ENCODE peak calls at places on chromosomes 6 and 20, in ten cellular contexts. P is neuronal stem cell, R is tibial artery, E is adipocyte, M is cardiac muscle cell, O is pancreas, H is left lung, F is breast epithelium, J is aorta, L is heart right ventricle. Q is an unnamed sample.

GRCh38 chr6:20332441-20333006 is 69.2 kb upstream of the E2F3 start:
- DNase-seq in E (no peak), O (no peak), F (no peak), R (no peak), H (no peak), J (no peak), L (no peak), M (peak; percentile 9), P (no peak), Q (no peak)

GRCh38 chr20:50213531-50214106 is 23.0 kb downstream of the CEBPB start:
- DNase-seq in J (peak; percentile 26), P (no peak), H (no peak), O (peak; percentile 9), R (no peak), L (no peak), E (no peak), F (no peak), M (no peak), Q (no peak)

GRCh38 chr20:38203337-38204003 is 38.4 kb upstream of the TGM2 start:
- DNase-seq in F (no peak), L (no peak), O (no peak), E (no peak), M (no peak), R (peak; percentile 8), J (no peak), P (no peak), H (peak; percentile 16), Q (no peak)

GRCh38 chr6:142914371-142914770 is 30.6 kb downstream of the HIVEP2 start:
- DNase-seq in H (no peak), E (no peak), P (no peak), J (no peak), M (no peak), R (no peak), L (no peak), O (no peak), F (no peak), Q (no peak)

GRCh38 chr20:62921119-62921687 is 5.1 kb downstream of the DIDO1 start:
- DNase-seq in H (peak; percentile 57), L (no peak), M (peak; percentile 85), F (peak; percentile 75), E (peak; percentile 74), P (peak; percentile 65), R (no peak), J (no peak), O (no peak), Q (no peak)

GRCh38 chr6:52617087-52617486 is 40.2 kb upstream of the TRAM2 start:
- DNase-seq in J (no peak), H (no peak), M (no peak), P (no peak), F (no peak), O (no peak), E (no peak), R (no peak), L (no peak), Q (no peak)

GRCh38 chr6:170435766-170436165 is 117.3 kb downstream of the PSMB1 start:
- DNase-seq in O (no peak), E (no peak), P (no peak), R (no peak), M (no peak), J (peak; percentile 33), L (no peak), H (no peak), F (no peak), Q (no peak)

GRCh38 chr20:33858666-33859065 is 47.5 kb downstream of the CHMP4B start:
- DNase-seq in O (no peak), L (no peak), E (no peak), H (no peak), F (no peak), R (no peak), M (no peak), P (no peak), J (no peak), Q (no peak)

DNA sequence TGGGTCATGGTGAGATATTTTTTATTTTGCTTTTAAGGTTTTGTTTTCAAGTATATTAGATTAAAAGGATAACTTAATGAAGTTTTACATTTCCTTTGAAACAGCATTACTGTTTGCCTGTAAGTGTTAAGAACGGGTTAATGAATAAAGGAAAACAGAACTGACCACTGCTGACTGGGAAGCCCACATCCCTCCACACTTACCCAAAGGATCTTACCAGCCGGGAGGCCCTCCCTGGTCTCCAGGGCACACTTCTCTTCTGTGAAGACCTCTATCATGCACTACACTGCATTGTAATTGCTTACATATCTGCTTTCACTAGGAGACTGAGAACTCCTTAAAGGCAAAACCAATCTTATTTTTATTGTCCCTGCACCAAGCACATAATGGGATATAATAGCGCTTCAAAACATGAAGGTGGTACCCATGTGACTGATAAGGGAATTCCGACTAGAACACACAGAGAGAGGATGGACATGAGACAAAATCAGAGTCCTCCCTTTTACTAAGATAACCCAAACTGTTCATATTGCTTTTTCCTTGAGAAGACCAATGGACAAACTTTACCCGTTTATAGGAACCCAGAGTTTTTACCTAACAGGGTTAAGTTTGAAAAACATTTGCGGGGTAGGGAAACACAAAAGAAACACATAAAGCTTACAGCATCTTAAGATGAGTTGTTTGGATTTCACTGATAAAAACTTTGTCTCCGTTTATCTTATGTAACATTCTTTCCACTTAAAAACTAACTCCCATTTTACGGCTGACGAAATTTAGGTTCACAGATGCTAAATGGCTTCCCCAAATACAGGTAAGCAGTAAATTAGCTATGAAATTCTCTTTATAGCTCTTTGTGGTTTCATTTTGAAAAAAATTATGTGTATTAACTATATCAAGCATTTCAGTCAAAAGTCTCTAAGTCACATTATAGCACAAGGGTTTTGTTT is 8.7 kb downstream of the EZR start:
- DNase-seq in P (no peak), F (no peak), L (no peak), E (no peak), M (no peak), H (no peak), R (no peak), J (no peak), O (no peak), Q (no peak)
- H3K4me1 ChIP-seq in P (peaks cover 5% of the 10 kb centered on the region), F (no peaks in the 10 kb centered on the region), L (peaks cover 74% of the 10 kb centered on the region), E (peaks cover 3% of the 10 kb centered on the region), M (peaks cover 57% of the 10 kb centered on the region), H (peaks cover 89% of the 10 kb centered on the region), R (peaks cover 9% of the 10 kb centered on the region), J (no peaks in the 10 kb centered on the region), O (peaks cover 53% of the 10 kb centered on the region), Q (peaks cover 41% of the 10 kb centered on the region)

GRCh38 chr6:25010166-25010565 is 74.4 kb upstream of the RIPOR2 start:
- DNase-seq in J (no peak), H (no peak), E (no peak), L (no peak), P (no peak), R (no peak), M (no peak), O (no peak), F (no peak), Q (no peak)

GRCh38 chr6:25007269-25007699 is 71.5 kb upstream of the RIPOR2 start:
- DNase-seq in L (no peak), R (no peak), J (no peak), E (no peak), M (no peak), O (no peak), P (no peak), F (no peak), H (no peak), Q (no peak)

GRCh38 chr6:25008707-25009106 is 72.9 kb upstream of the RIPOR2 start:
- DNase-seq in H (no peak), J (no peak), E (no peak), O (no peak), M (no peak), L (no peak), P (no peak), R (no peak), F (no peak), Q (no peak)

GRCh38 chr6:25010917-25011625 is 75.3 kb upstream of the RIPOR2 start:
- DNase-seq in P (no peak), H (no peak), R (no peak), J (no peak), F (no peak), L (no peak), O (no peak), M (no peak), E (peak; percentile 78), Q (no peak)

GRCh38 chr6:25009351-25009750 is 73.6 kb upstream of the RIPOR2 start:
- DNase-seq in R (no peak), P (no peak), O (no peak), J (no peak), E (no peak), L (no peak), M (no peak), H (no peak), F (no peak), Q (no peak)
- H3K4me1 ChIP-seq in R (peaks cover 22% of the 10 kb centered on the region), P (peaks cover 5% of the 10 kb centered on the region), O (peaks cover 3% of the 10 kb centered on the region), J (peaks cover 1% of the 10 kb centered on the region), E (peaks cover 70% of the 10 kb centered on the region), L (peaks cover 15% of the 10 kb centered on the region), M (peaks cover 11% of the 10 kb centered on the region), H (peaks cover 92% of the 10 kb centered on the region), F (peaks cover 24% of the 10 kb centered on the region), Q (peaks cover 13% of the 10 kb centered on the region)

GRCh38 chr6:145809211-145809610 is 5.4 kb downstream of the FBXO30 start:
- DNase-seq in R (no peak), L (no peak), E (no peak), J (no peak), M (no peak), P (no peak), F (no peak), H (no peak), O (no peak), Q (no peak)

GRCh38 chr6:145808239-145808638 is 6.4 kb downstream of the FBXO30 start:
- DNase-seq in H (no peak), O (no peak), P (no peak), E (no peak), J (no peak), L (no peak), M (no peak), R (no peak), F (no peak), Q (no peak)

GRCh38 chr6:145813285-145814034 is 1.1 kb downstream of the FBXO30 start:
- DNase-seq in O (no peak), H (no peak), R (no peak), J (no peak), F (no peak), M (peak; percentile 31), E (peak; percentile 80), L (no peak), P (no peak), Q (no peak)

GRCh38 chr6:145811741-145812140 is 2.9 kb downstream of the FBXO30 start:
- DNase-seq in O (no peak), F (no peak), H (no peak), L (no peak), P (no peak), J (no peak), R (no peak), M (no peak), E (no peak), Q (no peak)

DNA sequence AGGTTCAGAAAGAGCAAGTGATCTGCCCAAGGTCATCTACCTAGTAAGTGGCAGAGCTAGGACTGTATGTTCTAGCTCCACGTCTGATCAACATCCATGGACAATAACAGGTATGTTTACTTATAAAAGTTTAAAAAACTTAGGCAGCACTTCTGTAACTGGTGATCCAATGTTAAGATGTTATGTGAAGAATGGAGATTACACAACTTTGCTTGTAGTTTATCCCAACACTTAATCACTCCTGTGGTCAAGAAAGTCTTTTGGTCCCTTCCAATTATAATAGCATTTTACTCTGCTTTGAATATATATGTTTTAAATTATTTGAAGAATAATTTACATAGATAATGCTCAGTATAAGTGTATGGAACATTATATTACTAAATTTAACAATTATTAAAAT is 4.8 kb downstream of the FBXO30 start:
- DNase-seq in H (no peak), R (no peak), P (no peak), O (no peak), F (no peak), E (peak; percentile 68), L (no peak), M (no peak), J (no peak), Q (no peak)
- H3K4me1 ChIP-seq in H (peaks cover 44% of the 10 kb centered on the region), R (peaks cover 61% of the 10 kb centered on the region), P (no peaks in the 10 kb centered on the region), O (peaks cover 20% of the 10 kb centered on the region), F (peaks cover 5% of the 10 kb centered on the region), E (peaks cover 40% of the 10 kb centered on the region), L (peaks cover 55% of the 10 kb centered on the region), M (peaks cover 28% of the 10 kb centered on the region), J (no peaks in the 10 kb centered on the region), Q (peaks cover 51% of the 10 kb centered on the region)

GRCh38 chr6:15908871-15909270 is 220.0 kb upstream of the MYLIP start:
- DNase-seq in L (no peak), P (no peak), E (no peak), M (no peak), F (no peak), H (no peak), O (no peak), R (no peak), J (no peak), Q (no peak)

GRCh38 chr6:15906393-15906976 is 222.4 kb upstream of the MYLIP start:
- DNase-seq in L (no peak), P (no peak), E (no peak), M (no peak), F (no peak), J (no peak), R (no peak), H (no peak), O (no peak), Q (no peak)

GRCh38 chr6:15904651-15905376 is 224.1 kb upstream of the MYLIP start:
- DNase-seq in M (no peak), H (no peak), F (no peak), L (no peak), O (no peak), R (no peak), J (no peak), P (no peak), E (no peak), Q (no peak)

GRCh38 chr6:15907914-15908518 is 220.9 kb upstream of the MYLIP start:
- DNase-seq in L (no peak), E (no peak), R (no peak), P (no peak), J (no peak), F (peak; percentile 80), H (no peak), O (no peak), M (no peak), Q (no peak)

DNA sequence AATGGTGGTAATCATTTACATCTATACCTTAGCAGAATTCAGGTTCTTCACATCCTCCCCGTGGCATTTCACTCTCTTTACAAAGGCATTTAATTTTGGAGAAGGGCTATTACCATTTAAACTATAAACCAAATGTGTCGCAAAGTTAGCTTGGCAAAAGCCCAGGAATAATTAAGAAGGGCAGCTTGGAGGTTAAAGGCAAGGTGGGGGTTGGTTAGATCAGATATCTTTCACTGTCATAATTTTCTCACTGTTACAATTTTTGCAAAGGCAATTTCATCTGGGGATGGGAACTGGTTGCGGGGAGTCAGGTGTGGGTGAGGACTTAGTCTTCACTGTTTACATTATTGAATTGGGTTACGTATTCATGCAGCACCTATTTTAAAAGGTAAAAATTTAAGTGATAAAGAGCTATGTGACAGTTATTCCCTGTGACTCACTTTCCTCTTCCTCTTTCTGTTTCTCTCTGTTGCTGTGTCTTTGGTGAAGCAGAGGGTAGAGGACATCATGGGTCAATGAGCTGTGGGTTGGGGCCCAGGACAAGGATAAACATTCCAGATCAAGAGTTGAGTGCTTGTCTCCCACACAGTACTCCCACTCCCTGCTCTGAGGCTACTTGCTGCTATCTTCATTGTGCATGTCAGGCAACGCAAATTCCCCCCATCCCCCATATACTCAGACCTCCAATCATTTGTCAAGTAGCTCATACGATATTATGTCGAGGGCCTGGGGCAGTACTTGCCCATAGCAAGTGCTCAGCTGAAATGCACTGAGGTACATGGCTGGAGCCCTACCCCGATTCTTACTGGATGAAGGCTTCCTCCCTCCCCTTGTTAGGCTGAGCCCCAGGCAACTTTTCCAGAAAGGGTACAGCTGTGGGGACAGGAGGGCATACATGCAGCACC is 223.1 kb upstream of the MYLIP start:
- DNase-seq in P (no peak), J (no peak), R (no peak), O (no peak), E (no peak), L (no peak), F (no peak), M (peak; percentile 18), H (no peak), Q (no peak)
- H3K4me1 ChIP-seq in P (no peaks in the 10 kb centered on the region), J (no peaks in the 10 kb centered on the region), R (no peaks in the 10 kb centered on the region), O (no peaks in the 10 kb centered on the region), E (peaks cover 16% of the 10 kb centered on the region), L (no peaks in the 10 kb centered on the region), F (no peaks in the 10 kb centered on the region), M (peaks cover 18% of the 10 kb centered on the region), H (peaks cover 3% of the 10 kb centered on the region), Q (no peaks in the 10 kb centered on the region)

Q was measured in tibial nerve.